ENCODE peak calls at places on chromosome 9, in six cellular contexts. Z is OCI-LY7, D is left ventricle myocardium inferior, G is endodermal cell, X is NT2/D1, E is T-cell. M is an unnamed sample.

GRCh38 chr9:128917151-128917849 is 3.5 kb upstream of the PHYHD1 start:
- DNase-seq in E (no peak), G (peak), D (peak), Z (no peak), X (no peak), M (no peak)

GRCh38 chr9:34559616-34560546 is 29.6 kb downstream of the CNTFR start:
- DNase-seq in E (no peak), G (no peak), Z (no peak), X (no peak), D (peak), M (no peak)

GRCh38 chr9:76634356-76635054 is 129.7 kb upstream of the PCA3 start:
- DNase-seq in G (no peak), Z (no peak), X (no peak), E (no peak), D (no peak), M (no peak)

GRCh38 chr9:71036501-71036900 is 84.9 kb downstream of the TRPM3 start:
- DNase-seq in Z (no peak), D (no peak), G (no peak), E (no peak), X (no peak), M (no peak)

GRCh38 chr9:81317939-81318338 is 371.4 kb downstream of the TLE1 start:
- DNase-seq in E (no peak), X (no peak), D (no peak), Z (no peak), G (no peak), M (no peak)

GRCh38 chr9:24939099-24939850 is 393.6 kb upstream of the IZUMO3 start:
- DNase-seq in D (no peak), X (no peak), Z (peak), E (no peak), G (peak), M (peak)

GRCh38 chr9:89597711-89598707 is 6.8 kb upstream of the GADD45G start:
- DNase-seq in X (peak), E (no peak), Z (peak), D (no peak), G (peak), M (no peak)

GRCh38 chr9:95316794-95317118 is 753 bp downstream of the FANCC start:
- DNase-seq in Z (peak), X (peak), G (peak), D (peak), E (no peak), M (peak)

GRCh38 chr9:92686954-92687353 is 17.0 kb upstream of the IPPK start:
- DNase-seq in X (no peak), D (no peak), Z (peak), G (peak), E (no peak), M (no peak)

GRCh38 chr9:97536480-97536879 is 35.0 kb downstream of the TMOD1 start:
- DNase-seq in Z (no peak), E (no peak), D (no peak), X (no peak), G (no peak), M (no peak)

GRCh38 chr9:122126340-122127333 is 32.9 kb downstream of the NDUFA8 start:
- DNase-seq in D (no peak), G (no peak), E (no peak), Z (no peak), X (no peak), M (no peak)

GRCh38 chr9:21800931-21801682 is 1.3 kb upstream of the MTAP start:
- DNase-seq in Z (no peak), E (no peak), G (no peak), X (no peak), D (no peak), M (no peak)

GRCh38 chr9:99134893-99135341 is 30.0 kb downstream of the TGFBR1 start:
- DNase-seq in G (no peak), Z (no peak), D (no peak), X (no peak), E (no peak), M (no peak)

GRCh38 chr9:33858346-33858869 is 41.4 kb downstream of the UBE2R2 start:
- DNase-seq in X (no peak), G (no peak), Z (no peak), E (no peak), D (no peak), M (no peak)

GRCh38 chr9:92963831-92964606 is 16.7 kb downstream of the FGD3 start:
- DNase-seq in X (no peak), D (no peak), E (peak), Z (peak), G (peak), M (no peak)

GRCh38 chr9:121282309-121283071 is 14.5 kb downstream of the GSN start:
- DNase-seq in Z (no peak), G (no peak), X (no peak), D (peak), E (no peak), M (no peak)

GRCh38 chr9:34124103-34124502 is 2.4 kb downstream of the DCAF12 start:
- DNase-seq in G (no peak), E (no peak), D (no peak), Z (peak), X (no peak), M (no peak)

GRCh38 chr9:99221266-99221622 is 498 bp downstream of the ALG2 start:
- DNase-seq in G (no peak), E (no peak), D (no peak), Z (no peak), X (no peak), M (no peak)

GRCh38 chr9:97307500-97308163 is at the start of gene CCDC180:
- DNase-seq in Z (no peak), G (no peak), E (no peak), X (no peak), D (no peak), M (no peak)

GRCh38 chr9:90095682-90096081 is 490.9 kb downstream of the GADD45G start:
- DNase-seq in D (no peak), G (peak), X (no peak), Z (no peak), E (no peak), M (peak)

GRCh38 chr9:128818839-128819715 is 777 bp downstream of the ENDOG start:
- DNase-seq in E (no peak), G (peak), X (no peak), D (peak), Z (peak), M (no peak)

GRCh38 chr9:127942152-127943010 is 4.7 kb upstream of the DPM2 start:
- DNase-seq in G (peak), E (no peak), X (no peak), D (peak), Z (peak), M (peak)